ENCODE peak calls at places on chromosomes 11 and 22, in four cellular contexts. One of them, this sample, is unnamed.

GRCh38 chr22:17112491-17113042 is 8.6 kb downstream of the TMEM121B start:
- DNase-seq in cardiac muscle cell: no peak
- DNase-seq in coronary artery: no peak
- DNase-seq in DND-41: no peak
- DNase-seq in this sample: no peak

GRCh38 chr11:83061883-83062282 is 9.8 kb downstream of the RAB30 start:
- DNase-seq in cardiac muscle cell: no peak
- DNase-seq in coronary artery: no peak
- DNase-seq in DND-41: no peak
- DNase-seq in this sample: no peak

GRCh38 chr11:57273448-57274058 is 36.5 kb upstream of the APLNR start:
- DNase-seq in cardiac muscle cell: no peak
- DNase-seq in coronary artery: no peak
- DNase-seq in DND-41: no peak
- DNase-seq in this sample: no peak

GRCh38 chr22:19760652-19761002 is at the start of gene TBX1:
- DNase-seq in cardiac muscle cell: no peak
- DNase-seq in coronary artery: no peak
- DNase-seq in DND-41: no peak
- DNase-seq in this sample: no peak

GRCh38 chr22:44578516-44579230 is 80.6 kb upstream of the RTL6 start:
- DNase-seq in cardiac muscle cell: no peak
- DNase-seq in coronary artery: no peak
- DNase-seq in DND-41: no peak
- DNase-seq in this sample: no peak

GRCh38 chr22:30196141-30196866 is 50.3 kb downstream of the LIF start:
- DNase-seq in cardiac muscle cell: peak
- DNase-seq in coronary artery: peak
- DNase-seq in DND-41: peak
- DNase-seq in this sample: no peak

GRCh38 chr11:123543796-123544195 is 110.6 kb downstream of the SCN3B start:
- DNase-seq in cardiac muscle cell: no peak
- DNase-seq in coronary artery: no peak
- DNase-seq in DND-41: no peak
- DNase-seq in this sample: no peak

GRCh38 chr11:64095286-64095825 is 59.6 kb downstream of the FLRT1 start:
- DNase-seq in cardiac muscle cell: no peak
- DNase-seq in coronary artery: no peak
- DNase-seq in DND-41: no peak
- DNase-seq in this sample: no peak

GRCh38 chr11:98940913-98941312 is 79.8 kb upstream of the CNTN5 start:
- DNase-seq in cardiac muscle cell: peak
- DNase-seq in coronary artery: no peak
- DNase-seq in DND-41: no peak
- DNase-seq in this sample: no peak

GRCh38 chr11:73991471-73992006 is 8.9 kb upstream of the UCP2 start:
- DNase-seq in cardiac muscle cell: no peak
- DNase-seq in coronary artery: peak
- DNase-seq in DND-41: no peak
- DNase-seq in this sample: no peak

GRCh38 chr11:26820739-26821138 is 98.9 kb upstream of the SLC5A12 start:
- DNase-seq in cardiac muscle cell: no peak
- DNase-seq in coronary artery: no peak
- DNase-seq in DND-41: no peak
- DNase-seq in this sample: no peak

GRCh38 chr11:94866231-94866827 is 98.2 kb downstream of the AMOTL1 start:
- DNase-seq in cardiac muscle cell: no peak
- DNase-seq in coronary artery: no peak
- DNase-seq in DND-41: no peak
- DNase-seq in this sample: no peak

GRCh38 chr11:65699306-65699705 is 12.7 kb upstream of the KAT5 start:
- DNase-seq in cardiac muscle cell: no peak
- DNase-seq in coronary artery: no peak
- DNase-seq in DND-41: no peak
- DNase-seq in this sample: no peak

GRCh38 chr22:20624161-20624616 is 116.8 kb downstream of the MED15 start:
- DNase-seq in cardiac muscle cell: no peak
- DNase-seq in coronary artery: no peak
- DNase-seq in DND-41: no peak
- DNase-seq in this sample: no peak

GRCh38 chr22:47035443-47035881 is 273.0 kb downstream of the TBC1D22A start:
- DNase-seq in cardiac muscle cell: no peak
- DNase-seq in coronary artery: no peak
- DNase-seq in DND-41: no peak
- DNase-seq in this sample: no peak

GRCh38 chr11:104451193-104451592 is 287.2 kb upstream of the PDGFD start:
- DNase-seq in cardiac muscle cell: peak
- DNase-seq in coronary artery: no peak
- DNase-seq in DND-41: no peak
- DNase-seq in this sample: no peak

GRCh38 chr11:102280237-102280833 is 36.9 kb upstream of the BIRC3 start:
- DNase-seq in cardiac muscle cell: no peak
- DNase-seq in coronary artery: no peak
- DNase-seq in DND-41: no peak
- DNase-seq in this sample: no peak

GRCh38 chr11:12864316-12865156 is 144.6 kb upstream of the RASSF10 start:
- DNase-seq in cardiac muscle cell: peak
- DNase-seq in coronary artery: no peak
- DNase-seq in DND-41: no peak
- DNase-seq in this sample: no peak

GRCh38 chr11:10693509-10694071 is at the start of gene IRAG1:
- DNase-seq in cardiac muscle cell: peak
- DNase-seq in coronary artery: peak
- DNase-seq in DND-41: no peak
- DNase-seq in this sample: no peak

GRCh38 chr11:34158661-34159060 is 53.2 kb downstream of the NAT10 start:
- DNase-seq in cardiac muscle cell: no peak
- DNase-seq in coronary artery: no peak
- DNase-seq in DND-41: no peak
- DNase-seq in this sample: no peak

GRCh38 chr22:22093743-22094142 is 111.2 kb upstream of the TOP3B start:
- DNase-seq in cardiac muscle cell: no peak
- DNase-seq in coronary artery: no peak
- DNase-seq in DND-41: no peak
- DNase-seq in this sample: no peak

GRCh38 chr11:9868641-9869040 is 204.8 kb downstream of the SWAP70 start:
- DNase-seq in cardiac muscle cell: no peak
- DNase-seq in coronary artery: no peak
- DNase-seq in DND-41: no peak
- DNase-seq in this sample: no peak

GRCh38 chr11:18739684-18740083 is 13.7 kb upstream of the IGSF22 start:
- DNase-seq in cardiac muscle cell: no peak
- DNase-seq in coronary artery: no peak
- DNase-seq in DND-41: no peak
- DNase-seq in this sample: no peak

GRCh38 chr22:29879738-29880137 is 3.2 kb upstream of the MTMR3 start:
- DNase-seq in cardiac muscle cell: no peak
- DNase-seq in coronary artery: no peak
- DNase-seq in DND-41: peak
- DNase-seq in this sample: no peak

GRCh38 chr11:129894281-129895125 is 875 bp downstream of the NFRKB start:
- DNase-seq in cardiac muscle cell: no peak
- DNase-seq in coronary artery: no peak
- DNase-seq in DND-41: peak
- DNase-seq in this sample: no peak

GRCh38 chr11:11444027-11444799 is 91.2 kb upstream of the CSNK2A3 start:
- DNase-seq in cardiac muscle cell: no peak
- DNase-seq in coronary artery: no peak
- DNase-seq in DND-41: no peak
- DNase-seq in this sample: no peak

GRCh38 chr11:32006799-32007388 is 84.0 kb upstream of the RCN1 start:
- DNase-seq in cardiac muscle cell: peak
- DNase-seq in coronary artery: no peak
- DNase-seq in DND-41: peak
- DNase-seq in this sample: no peak

GRCh38 chr11:120547871-120548681 is 36.5 kb downstream of the GRIK4 start:
- DNase-seq in cardiac muscle cell: peak
- DNase-seq in coronary artery: peak
- DNase-seq in DND-41: no peak
- DNase-seq in this sample: peak

GRCh38 chr11:124194283-124194682 is 11.1 kb downstream of the OR10D3 start:
- DNase-seq in cardiac muscle cell: no peak
- DNase-seq in coronary artery: no peak
- DNase-seq in DND-41: no peak
- DNase-seq in this sample: no peak

GRCh38 chr11:95556011-95556341 is 233.6 kb downstream of the FAM76B start:
- DNase-seq in cardiac muscle cell: no peak
- DNase-seq in coronary artery: no peak
- DNase-seq in DND-41: no peak
- DNase-seq in this sample: no peak

GRCh38 chr22:41178425-41178975 is 26.6 kb upstream of the L3MBTL2 start:
- DNase-seq in cardiac muscle cell: no peak
- DNase-seq in coronary artery: no peak
- DNase-seq in DND-41: no peak
- DNase-seq in this sample: peak

DNA sequence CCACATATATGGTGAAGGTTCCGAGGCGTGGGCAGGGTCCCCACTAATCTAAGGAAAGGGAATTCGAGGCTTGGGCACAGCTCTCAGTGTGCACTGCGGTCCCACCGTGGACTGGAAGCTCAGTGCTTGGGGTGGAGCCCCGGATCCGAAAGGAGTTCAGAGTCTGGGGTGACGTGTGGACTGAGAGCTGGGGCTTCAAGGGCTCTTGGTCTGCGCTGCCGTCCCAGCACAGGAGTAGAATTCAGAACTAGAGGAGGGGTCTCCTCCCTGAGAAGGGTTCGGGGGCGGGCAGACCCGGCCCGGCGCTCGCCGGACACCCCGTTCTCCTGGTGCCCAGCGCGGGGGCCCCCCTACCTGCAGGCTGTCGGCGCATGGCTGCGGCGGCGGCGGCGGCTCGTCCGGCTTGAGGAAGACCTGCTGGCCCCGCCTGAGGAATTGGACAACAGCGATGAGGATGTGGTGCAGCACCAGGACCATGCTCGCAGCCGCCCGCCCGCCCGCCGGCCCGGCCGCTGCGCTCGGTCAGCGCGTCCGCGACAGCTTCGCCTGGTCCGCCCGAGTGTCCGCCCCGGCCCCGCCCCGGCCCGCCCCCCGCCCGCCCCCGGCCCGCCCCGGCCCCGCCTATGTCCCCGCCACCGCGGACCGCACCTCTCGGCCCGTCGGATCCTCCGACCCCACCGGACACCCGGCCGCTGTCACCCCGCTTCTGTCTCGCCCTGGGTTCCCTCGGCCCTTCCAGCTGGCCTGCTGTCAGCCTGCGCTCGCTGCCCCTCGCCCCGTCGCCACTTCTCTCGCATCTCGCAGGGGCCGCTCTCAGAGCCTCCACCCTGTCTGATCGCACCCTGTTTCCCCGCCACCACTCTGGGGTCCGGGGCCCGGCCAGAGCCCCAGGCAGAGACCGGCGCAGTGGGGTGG is 32.1 kb downstream of the PDE2A start:
- DNase-seq in cardiac muscle cell: peak
- DNase-seq in coronary artery: no peak
- DNase-seq in DND-41: no peak
- DNase-seq in this sample: no peak
- H3K27ac ChIP-seq in cardiac muscle cell: no peak
- H3K27ac ChIP-seq in coronary artery: peak
- H3K27ac ChIP-seq in DND-41: no peak
- H3K27ac ChIP-seq in this sample: peak

GRCh38 chr22:50726643-50727340 is 11.2 kb upstream of the ACR start:
- DNase-seq in cardiac muscle cell: no peak
- DNase-seq in coronary artery: no peak
- DNase-seq in DND-41: no peak
- DNase-seq in this sample: no peak
- H3K27ac ChIP-seq in cardiac muscle cell: no peak
- H3K27ac ChIP-seq in coronary artery: no peak
- H3K27ac ChIP-seq in DND-41: no peak
- H3K27ac ChIP-seq in this sample: no peak

GRCh38 chr11:66875376-66875775 is 18.5 kb downstream of the LRFN4 start:
- DNase-seq in cardiac muscle cell: no peak
- DNase-seq in coronary artery: no peak
- DNase-seq in DND-41: no peak
- DNase-seq in this sample: no peak
- H3K27ac ChIP-seq in cardiac muscle cell: no peak
- H3K27ac ChIP-seq in coronary artery: no peak
- H3K27ac ChIP-seq in DND-41: no peak
- H3K27ac ChIP-seq in this sample: no peak

DNA sequence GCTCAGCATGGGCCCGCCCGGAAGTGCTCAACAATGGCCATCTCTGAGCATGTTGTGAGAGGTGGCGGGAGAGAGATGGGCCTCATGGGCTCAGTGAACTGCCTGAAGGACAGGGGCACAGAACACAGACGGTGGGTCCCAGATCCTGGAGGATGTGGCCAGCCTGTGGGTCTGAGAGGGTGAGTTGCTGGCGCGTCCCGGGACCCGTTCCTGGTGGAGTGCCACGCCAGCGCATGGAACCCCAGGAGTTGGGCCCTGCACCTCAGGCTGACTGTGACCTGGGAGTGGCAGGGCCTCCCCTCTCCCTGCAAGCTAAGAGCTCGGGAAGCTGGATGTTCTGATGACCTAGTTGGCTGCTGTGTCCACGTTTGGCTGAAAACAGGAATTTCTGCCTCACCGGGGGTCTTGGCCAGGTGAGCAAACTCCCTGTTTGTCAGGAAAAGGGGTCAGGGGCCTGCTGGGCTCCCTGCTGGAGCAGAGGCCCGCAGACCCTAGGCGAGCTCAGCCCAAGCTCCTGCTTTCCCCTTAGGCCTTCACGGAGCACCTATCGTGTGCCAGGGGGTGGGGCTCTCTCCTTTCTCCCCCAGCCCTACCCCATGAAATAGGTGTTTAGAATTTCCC is 15.0 kb downstream of the LRRC32 start:
- DNase-seq in cardiac muscle cell: no peak
- DNase-seq in coronary artery: peak
- DNase-seq in DND-41: no peak
- DNase-seq in this sample: no peak
- H3K27ac ChIP-seq in cardiac muscle cell: no peak
- H3K27ac ChIP-seq in coronary artery: peak
- H3K27ac ChIP-seq in DND-41: no peak
- H3K27ac ChIP-seq in this sample: peak